ENCODE peak calls at places on chromosomes 6 and 20, in seven cellular contexts. K is H1, B is HepG2, X is A549, I is NB4, D is right lobe of liver, U is HCT116. Q is an unnamed sample.

GRCh38 chr6:33869826-33870423 is 66.1 kb upstream of the MLN start:
- DNase-seq in D (no peak), I (no peak), K (no peak), B (no peak), U (no peak), X (no peak), Q (no peak)

GRCh38 chr20:34535301-34535840 is 19.1 kb downstream of the DYNLRB1 start:
- DNase-seq in X (no peak), B (no peak), I (no peak), K (no peak), U (no peak), D (no peak), Q (no peak)

GRCh38 chr20:2873010-2873746 is at the start of gene PTPRA:
- DNase-seq in K (peak), U (peak), D (peak), B (peak), I (peak), X (peak), Q (peak)

GRCh38 chr6:35041086-35041855 is 99.9 kb downstream of the TCP11 start:
- DNase-seq in D (no peak), X (no peak), U (no peak), K (no peak), I (no peak), B (no peak), Q (no peak)

GRCh38 chr6:138491020-138491419 is 8.3 kb downstream of the NHSL1 start:
- DNase-seq in K (no peak), B (no peak), X (no peak), D (no peak), I (no peak), U (no peak), Q (no peak)

GRCh38 chr6:164628302-164628931 is 681.0 kb downstream of the C6orf118 start:
- DNase-seq in X (no peak), B (no peak), D (no peak), K (no peak), U (no peak), I (peak), Q (no peak)

GRCh38 chr20:47358672-47359532 is 2.4 kb upstream of the ZMYND8 start:
- DNase-seq in K (no peak), X (peak), B (peak), D (peak), I (peak), U (peak), Q (peak)

GRCh38 chr6:133891814-133892443 is 3.0 kb downstream of the TCF21 start:
- DNase-seq in U (no peak), X (no peak), D (no peak), I (no peak), B (no peak), K (no peak), Q (no peak)

GRCh38 chr6:14638932-14639875 is 521.6 kb downstream of the CD83 start:
- DNase-seq in B (no peak), U (no peak), K (no peak), X (no peak), I (peak), D (no peak), Q (peak)

GRCh38 chr6:138405816-138406403 is 1.9 kb downstream of the HEBP2 start:
- DNase-seq in U (no peak), D (no peak), I (no peak), K (no peak), X (no peak), B (no peak), Q (no peak)

GRCh38 chr20:43789593-43789992 is 62.8 kb upstream of the GTSF1L start:
- DNase-seq in I (no peak), X (no peak), U (no peak), D (no peak), K (no peak), B (no peak), Q (no peak)

GRCh38 chr6:165985281-165985925 is 182.2 kb downstream of the TBXT start:
- DNase-seq in D (no peak), X (no peak), B (no peak), U (no peak), I (no peak), K (no peak), Q (no peak)

GRCh38 chr6:36083446-36083845 is 46.9 kb upstream of the MAPK13 start:
- DNase-seq in U (no peak), X (no peak), K (no peak), D (no peak), I (no peak), B (no peak), Q (no peak)

GRCh38 chr6:28634758-28635546 is 109.3 kb downstream of the GPX5 start:
- DNase-seq in X (peak), D (peak), B (peak), K (no peak), I (no peak), U (no peak), Q (no peak)

GRCh38 chr6:5135783-5136376 is 50.7 kb downstream of the PPP1R3G start:
- DNase-seq in K (no peak), X (peak), B (peak), U (peak), D (no peak), I (peak), Q (no peak)

GRCh38 chr6:84671188-84671587 is 93.2 kb downstream of the TBX18 start:
- DNase-seq in D (no peak), I (no peak), U (no peak), B (no peak), K (no peak), X (no peak), Q (no peak)

GRCh38 chr20:53652859-53653520 is 59.4 kb upstream of the ZNF217 start:
- DNase-seq in U (no peak), X (no peak), B (no peak), I (peak), D (no peak), K (no peak), Q (no peak)

GRCh38 chr6:111606620-111607115 is 990 bp upstream of the TRAF3IP2 start:
- DNase-seq in K (no peak), D (no peak), U (no peak), I (peak), B (no peak), X (no peak), Q (no peak)

GRCh38 chr6:132084811-132085509 is 133.8 kb upstream of the CCN2 start:
- DNase-seq in U (no peak), X (peak), K (no peak), D (no peak), B (no peak), I (no peak), Q (no peak)

GRCh38 chr6:23335894-23336293 is 766.5 kb downstream of the HDGFL1 start:
- DNase-seq in D (no peak), I (no peak), B (no peak), K (no peak), X (no peak), U (no peak), Q (no peak)

GRCh38 chr6:105879902-105880547 is 206.1 kb upstream of the PRDM1 start:
- DNase-seq in U (no peak), I (peak), K (no peak), B (no peak), D (peak), X (no peak), Q (peak)

GRCh38 chr6:95091823-95092436 is 485.4 kb upstream of the MANEA start:
- DNase-seq in I (peak), B (peak), U (peak), X (peak), D (no peak), K (no peak), Q (no peak)

GRCh38 chr6:142867988-142868818 is 76.8 kb downstream of the HIVEP2 start:
- DNase-seq in X (no peak), I (peak), K (no peak), U (no peak), B (peak), D (no peak), Q (peak)

GRCh38 chr6:12151433-12151820 is 138.7 kb upstream of the EDN1 start:
- DNase-seq in K (no peak), B (no peak), U (no peak), X (no peak), D (no peak), I (no peak), Q (no peak)

GRCh38 chr6:149699150-149699549 is 18.8 kb downstream of the LATS1 start:
- DNase-seq in U (no peak), B (no peak), X (peak), D (no peak), I (no peak), K (no peak), Q (no peak)

GRCh38 chr6:150541587-150541986 is 58.1 kb upstream of the PLEKHG1 start:
- DNase-seq in B (peak), D (peak), U (no peak), X (no peak), K (no peak), I (no peak), Q (no peak)

GRCh38 chr6:79062708-79063107 is 15.3 kb downstream of the PHIP start:
- DNase-seq in X (no peak), D (no peak), I (no peak), K (no peak), B (no peak), U (no peak), Q (no peak)

GRCh38 chr6:34412054-34412453 is 13.8 kb downstream of the RPS10 start:
- DNase-seq in K (no peak), B (no peak), D (no peak), U (no peak), I (no peak), X (no peak), Q (no peak)

GRCh38 chr6:146312606-146313005 is 231.0 kb upstream of the RAB32 start:
- DNase-seq in X (no peak), D (no peak), K (no peak), I (no peak), B (no peak), U (no peak), Q (no peak)

GRCh38 chr20:46255440-46256104 is 52.7 kb downstream of the CDH22 start:
- DNase-seq in B (peak), X (peak), I (no peak), K (no peak), D (peak), U (peak), Q (peak)

GRCh38 chr20:23061713-23062561 is 12.5 kb upstream of the THBD start:
- DNase-seq in U (no peak), I (peak), X (peak), D (no peak), K (no peak), B (peak), Q (peak)

GRCh38 chr6:32115623-32116022 is 6.5 kb upstream of the TNXB start:
- DNase-seq in B (no peak), I (no peak), K (no peak), X (no peak), U (no peak), D (no peak), Q (no peak)

GRCh38 chr6:32117461-32117860 is 8.3 kb upstream of the TNXB start:
- DNase-seq in I (no peak), U (no peak), B (no peak), X (no peak), K (no peak), D (no peak), Q (peak)

GRCh38 chr6:32118782-32119628 is 9.0 kb downstream of the ATF6B start:
- DNase-seq in U (peak), X (peak), K (peak), D (peak), B (peak), I (peak), Q (peak)

GRCh38 chr6:32114853-32115252 is 5.7 kb upstream of the TNXB start:
- DNase-seq in I (no peak), U (no peak), X (no peak), B (no peak), D (no peak), K (no peak), Q (no peak)

GRCh38 chr6:32116674-32117073 is 7.5 kb upstream of the TNXB start:
- DNase-seq in X (no peak), K (no peak), D (no peak), I (peak), U (no peak), B (peak), Q (no peak)
- TF ChIP-seq CTCF in X (peak), K (peak), D (peak), I (peak), U (peak), B (peak), Q (peak)

GRCh38 chr20:41671143-41671542 is 53.0 kb upstream of the CHD6 start:
- DNase-seq in X (no peak), K (no peak), B (no peak), I (no peak), U (no peak), D (no peak), Q (no peak)

GRCh38 chr20:41670631-41671030 is 52.5 kb upstream of the CHD6 start:
- DNase-seq in D (no peak), X (no peak), I (no peak), K (no peak), B (no peak), U (no peak), Q (no peak)

GRCh38 chr20:41672282-41672681 is 54.1 kb upstream of the CHD6 start:
- DNase-seq in I (no peak), X (no peak), K (no peak), D (no peak), U (no peak), B (no peak), Q (no peak)

GRCh38 chr20:41668057-41668749 is 50.0 kb upstream of the CHD6 start:
- DNase-seq in U (no peak), X (no peak), B (no peak), D (no peak), I (no peak), K (no peak), Q (no peak)

DNA sequence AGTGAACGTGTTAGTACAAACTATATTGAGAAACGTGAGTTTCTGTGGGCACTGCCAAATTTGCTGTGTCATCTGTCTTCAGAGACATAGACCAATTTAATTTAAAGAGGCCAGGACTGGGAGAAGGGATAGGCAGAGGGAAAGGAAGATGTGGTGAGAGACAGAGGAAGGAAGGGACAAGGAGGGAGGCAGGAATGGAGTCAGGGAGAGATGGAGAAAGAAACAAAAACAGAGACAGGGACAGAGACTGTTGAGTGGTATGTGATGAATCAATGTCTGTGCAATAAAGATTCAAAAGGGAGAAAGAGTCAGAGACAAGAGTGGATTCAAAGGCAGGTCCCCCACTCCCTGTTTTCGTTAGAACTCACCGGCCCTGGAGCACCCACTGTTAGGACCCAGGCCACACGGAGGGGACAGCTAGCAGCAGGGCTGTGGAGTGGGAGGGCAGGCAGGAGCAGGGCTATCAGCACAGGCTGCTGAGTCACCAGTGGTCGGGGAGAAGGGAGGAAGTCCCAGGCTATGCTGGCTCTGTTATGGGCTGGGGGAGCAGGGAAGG is 51.6 kb upstream of the CHD6 start:
- DNase-seq in X (no peak), B (no peak), I (peak), K (no peak), D (no peak), U (no peak), Q (no peak)
- TF ChIP-seq POLR2A in X (no peak), B (no peak), I (no peak), K (no peak), D (no peak), U (no peak), Q (no peak)

DNA sequence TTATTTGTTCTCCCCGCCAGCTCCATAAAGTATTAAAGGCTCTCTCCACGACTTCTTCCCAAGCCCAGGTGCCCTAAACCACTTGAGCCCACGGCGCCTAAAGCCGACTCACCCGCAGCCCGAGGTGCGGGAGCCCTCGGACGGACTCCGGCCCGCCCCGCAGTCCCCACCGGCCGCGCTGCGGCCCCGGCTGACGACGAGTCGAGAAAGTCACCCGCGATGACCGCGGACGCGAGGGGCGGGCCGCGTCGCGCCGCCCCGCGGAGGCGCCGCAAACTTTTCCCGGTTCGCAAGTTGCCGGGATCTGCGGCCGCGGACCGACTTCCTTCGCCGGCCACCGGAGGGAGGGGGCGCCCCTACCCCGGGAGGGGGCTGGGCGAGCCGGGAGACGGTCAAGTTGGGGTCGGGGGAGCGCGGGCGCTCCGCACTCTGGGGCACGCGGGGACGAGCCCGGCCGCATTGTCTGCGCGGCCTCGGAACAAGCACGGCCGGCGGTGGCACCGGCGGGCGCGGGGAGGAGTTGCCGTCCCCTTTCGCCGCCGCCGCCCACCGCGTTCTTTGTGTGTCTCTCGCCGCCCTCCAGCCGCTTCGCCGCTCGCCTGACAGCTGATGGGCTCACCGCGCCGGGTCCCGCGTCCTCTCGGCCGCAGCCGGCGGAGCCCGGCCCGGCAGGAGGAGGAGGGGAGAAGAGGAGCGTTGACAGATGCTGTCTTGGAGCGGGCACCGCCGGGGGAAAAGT is 131.5 kb downstream of the OGFRL1 start:
- DNase-seq in D (peak), I (no peak), K (no peak), X (no peak), U (no peak), B (no peak), Q (peak)
- TF ChIP-seq CTCF in D (peak), I (no peak), K (no peak), X (peak), U (no peak), B (no peak), Q (no peak)

GRCh38 chr6:70601014-70601413 is 34.3 kb downstream of the SDHAF4 start:
- DNase-seq in U (no peak), D (no peak), I (no peak), X (no peak), K (no peak), B (no peak), Q (no peak)
- TF ChIP-seq POLR2A in U (no peak), D (no peak), I (no peak), X (no peak), K (no peak), B (no peak), Q (no peak)

DNA sequence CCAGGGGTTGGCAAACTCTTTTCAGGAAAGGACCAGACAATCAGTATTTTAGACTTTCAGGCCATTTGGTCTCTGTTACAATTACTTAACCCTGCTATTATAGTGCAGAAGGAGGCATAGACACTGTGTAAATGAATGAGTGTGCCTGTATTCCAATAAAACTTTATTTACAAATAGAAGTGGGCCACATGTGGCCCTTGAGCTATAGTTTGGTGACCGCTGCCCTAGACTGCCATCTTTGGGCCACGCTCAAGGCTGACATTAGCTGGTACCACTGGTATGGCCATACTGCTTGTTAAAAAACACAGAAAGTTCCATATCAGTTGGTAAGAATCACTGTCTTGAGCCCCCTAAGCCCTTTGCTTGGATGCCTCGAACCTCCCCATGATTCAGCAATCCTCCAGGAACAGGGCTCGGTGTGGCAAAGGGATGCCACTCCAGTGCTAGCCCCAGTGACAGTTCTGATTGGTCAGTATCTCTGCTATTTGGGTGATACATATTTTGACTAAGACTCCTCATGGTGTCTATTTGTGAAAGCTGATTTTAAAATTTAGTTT is 23.3 kb upstream of the SNRNP48 start:
- DNase-seq in B (no peak), D (no peak), X (peak), I (peak), K (no peak), U (no peak), Q (no peak)
- TF ChIP-seq CTCF in B (peak), D (no peak), X (no peak), I (peak), K (peak), U (peak), Q (no peak)

GRCh38 chr20:19616620-19617019 is 141.4 kb upstream of the RIN2 start:
- DNase-seq in B (no peak), U (no peak), K (no peak), I (no peak), D (no peak), X (no peak), Q (no peak)
- TF ChIP-seq POLR2A in B (no peak), U (no peak), K (no peak), I (no peak), D (no peak), X (no peak), Q (no peak)

GRCh38 chr6:42821846-42822245 is 40.0 kb downstream of the BICRAL start:
- DNase-seq in X (no peak), B (no peak), I (no peak), D (no peak), K (no peak), U (no peak), Q (no peak)

GRCh38 chr6:42820509-42821340 is 38.9 kb downstream of the BICRAL start:
- DNase-seq in I (no peak), B (no peak), D (no peak), K (no peak), X (no peak), U (no peak), Q (no peak)

GRCh38 chr6:42821341-42821668 is 39.5 kb downstream of the BICRAL start:
- DNase-seq in D (no peak), B (no peak), I (no peak), X (no peak), K (no peak), U (no peak), Q (no peak)

GRCh38 chr6:42818878-42819277 is 37.0 kb downstream of the BICRAL start:
- DNase-seq in K (no peak), B (no peak), U (no peak), D (no peak), I (no peak), X (no peak), Q (no peak)

DNA sequence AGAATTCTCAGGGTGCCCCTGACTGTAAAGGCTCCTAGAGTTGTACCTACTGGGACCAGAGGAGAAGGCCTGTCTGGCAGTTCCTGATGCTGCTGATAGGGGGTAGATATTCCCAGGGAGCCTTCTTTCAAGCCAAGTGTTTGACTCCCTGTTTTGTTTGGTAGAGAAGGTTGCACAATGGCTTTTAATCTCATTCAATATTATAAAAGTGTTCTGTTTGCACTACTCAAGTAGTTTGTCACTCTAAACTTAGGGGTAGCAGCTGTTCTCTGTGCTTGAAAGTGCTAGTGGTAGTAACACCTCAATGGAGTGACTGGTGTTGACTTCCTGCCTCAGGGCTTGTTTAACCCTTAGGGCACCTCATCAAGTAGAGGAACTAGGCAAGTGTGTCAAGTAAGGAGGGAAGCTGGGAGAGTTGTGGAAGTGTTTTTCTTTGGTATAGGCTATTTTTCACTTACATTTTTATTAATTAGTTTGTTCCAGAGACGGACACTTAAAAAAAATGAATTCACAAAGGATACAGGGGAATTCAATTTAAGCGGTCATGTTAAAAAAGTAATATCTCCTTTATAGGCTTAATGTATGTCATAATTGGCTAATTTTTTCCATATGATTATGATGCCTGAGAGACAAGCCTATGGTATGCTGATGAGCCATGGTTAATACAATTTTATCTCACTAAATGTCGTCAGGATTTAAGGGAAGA is 38.1 kb downstream of the BICRAL start:
- DNase-seq in D (no peak), K (no peak), B (peak), I (peak), U (no peak), X (peak), Q (peak)
- TF ChIP-seq CTCF in D (peak), K (peak), B (no peak), I (peak), U (peak), X (no peak), Q (no peak)

Q was measured in adrenal gland.